ENCODE peak calls at places on chromosomes 12 and 14, in nine cellular contexts. B is hypothalamus; X is mammary epithelial cell; C is stimulated activated naive B cell treated with anti-CD40 and anti-IgM and Interleukin-4, amounts not matched to agents 10 μg/mL and 1 μg/mL and 100 μg/mL, for 72 hours; Q is heart left ventricle; Y is GM13976; A is HTR-8/SVneo; N is effector memory CD8-positive, alpha-beta T cell; H is kidney tubule cell. G is an unnamed sample.

GRCh38 chr12:70920251-70920851 is at the start of gene PTPRR:
- DNase-seq in C (no peak), X (no peak), A (no peak), H (no peak), B (peak; percentile 41), Q (no peak), Y (no peak), N (no peak), G (no peak)

GRCh38 chr12:64946132-64946829 is 121.8 kb downstream of the TBC1D30 start:
- DNase-seq in C (no peak), X (no peak), Q (peak; percentile 49), A (no peak), Y (no peak), B (peak; percentile 96), H (no peak), N (no peak), G (no peak)

GRCh38 chr12:132466241-132467188 is 23.4 kb upstream of the FBRSL1 start:
- DNase-seq in Y (no peak), H (no peak), Q (no peak), A (no peak), C (no peak), B (no peak), X (no peak), N (no peak), G (no peak)

GRCh38 chr14:92105845-92106094 is 612 bp downstream of the ATXN3 start:
- DNase-seq in X (no peak), C (peak; percentile 33), H (peak; percentile 41), B (no peak), Q (peak; percentile 71), N (peak; percentile 9), Y (peak; percentile 38), A (no peak), G (peak; percentile 53)

GRCh38 chr12:64066776-64067175 is 155.3 kb downstream of the KICS2 start:
- DNase-seq in C (no peak), H (no peak), A (no peak), B (no peak), Y (no peak), X (no peak), N (no peak), Q (no peak), G (no peak)

GRCh38 chr12:42524716-42525115 is 64.8 kb downstream of the PRICKLE1 start:
- DNase-seq in A (no peak), Y (no peak), N (no peak), B (no peak), Q (no peak), H (no peak), C (no peak), X (no peak), G (no peak)

GRCh38 chr12:105289114-105289904 is 41.2 kb upstream of the C12orf75 start:
- DNase-seq in N (no peak), Y (no peak), Q (no peak), B (no peak), H (peak; percentile 83), C (no peak), A (no peak), X (no peak), G (no peak)

GRCh38 chr12:105783983-105784947 is 354.5 kb downstream of the NUAK1 start:
- DNase-seq in C (no peak), A (no peak), H (no peak), X (no peak), B (no peak), N (no peak), Q (no peak), Y (no peak), G (no peak)

GRCh38 chr12:57164966-57165365 is 17.5 kb upstream of the LRP1-AS start:
- DNase-seq in A (no peak), C (no peak), Y (no peak), N (no peak), H (no peak), Q (no peak), B (no peak), X (no peak), G (no peak)

GRCh38 chr12:53696655-53697321 is 20.9 kb upstream of the ATP5MC2 start:
- DNase-seq in Y (peak; percentile 37), C (no peak), B (no peak), N (no peak), Q (no peak), X (no peak), H (no peak), A (no peak), G (no peak)

GRCh38 chr12:27290501-27291168 is 42.0 kb upstream of the BMAL2 start:
- DNase-seq in Q (no peak), C (no peak), H (no peak), N (no peak), Y (no peak), A (no peak), B (no peak), X (no peak), G (no peak)

GRCh38 chr12:10136637-10137205 is 6.7 kb upstream of the CLEC7A start:
- DNase-seq in B (no peak), Y (no peak), N (no peak), C (no peak), Q (no peak), A (no peak), H (no peak), X (no peak), G (no peak)

GRCh38 chr12:95385246-95385645 is 88.7 kb upstream of the METAP2 start:
- DNase-seq in X (peak; percentile 14), Y (no peak), N (no peak), H (no peak), A (no peak), Q (no peak), B (no peak), C (no peak), G (no peak)

GRCh38 chr14:51576899-51577298 is 74.8 kb upstream of the FRMD6 start:
- DNase-seq in Q (no peak), X (peak; percentile 76), N (no peak), B (no peak), H (no peak), C (no peak), Y (no peak), A (no peak), G (no peak)

GRCh38 chr12:124527861-124528561 is 39.4 kb downstream of the NCOR2 start:
- DNase-seq in N (no peak), X (no peak), Y (no peak), Q (peak; percentile 56), B (no peak), C (no peak), H (no peak), A (no peak), G (no peak)

GRCh38 chr12:115024531-115024930 is 340.6 kb upstream of the TBX3 start:
- DNase-seq in C (no peak), B (no peak), Q (no peak), A (no peak), Y (no peak), H (no peak), N (no peak), X (no peak), G (no peak)

GRCh38 chr12:30753233-30753632 is 1.5 kb downstream of the CAPRIN2 start:
- DNase-seq in Y (no peak), C (no peak), B (no peak), Q (no peak), X (peak; percentile 13), N (no peak), H (peak; percentile 25), A (peak; percentile 31), G (no peak)

GRCh38 chr12:84131076-84131475 is 781.5 kb downstream of the SLC6A15 start:
- DNase-seq in Q (no peak), Y (no peak), X (no peak), C (no peak), H (no peak), A (no peak), B (no peak), N (no peak), G (no peak)

GRCh38 chr12:28121899-28122655 is 68.2 kb upstream of the CCDC91 start:
- DNase-seq in Q (no peak), Y (no peak), A (no peak), C (no peak), B (no peak), N (no peak), H (no peak), X (no peak), G (no peak)

GRCh38 chr14:102362084-102362483 is 606 bp downstream of the CINP start:
- DNase-seq in N (peak; percentile 2), H (peak; percentile 68), Q (no peak), Y (peak; percentile 63), C (peak; percentile 80), X (peak; percentile 80), A (no peak), B (no peak), G (no peak)

GRCh38 chr14:105879867-105880561 is 353.6 kb downstream of the TMEM121 start:
- DNase-seq in X (no peak), B (no peak), N (no peak), H (no peak), C (no peak), Y (no peak), Q (no peak), A (no peak), G (peak; percentile 13)

GRCh38 chr12:110698171-110698902 is 9.4 kb upstream of the HVCN1 start:
- DNase-seq in Y (peak; percentile 86), Q (peak; percentile 81), X (peak; percentile 76), H (peak; percentile 85), A (peak; percentile 77), B (peak; percentile 60), C (peak; percentile 79), N (peak; percentile 73), G (peak; percentile 81)

GRCh38 chr12:84069699-84070098 is 842.9 kb downstream of the SLC6A15 start:
- DNase-seq in X (no peak), C (no peak), H (no peak), Y (no peak), Q (no peak), B (no peak), N (no peak), A (no peak), G (no peak)

GRCh38 chr14:68461086-68461485 is 331.8 kb downstream of the ZFP36L1 start:
- DNase-seq in C (no peak), Q (no peak), H (no peak), Y (no peak), X (no peak), A (no peak), N (no peak), B (no peak), G (no peak)

GRCh38 chr12:30725739-30726138 is 29.0 kb downstream of the CAPRIN2 start:
- DNase-seq in H (peak; percentile 70), C (no peak), B (no peak), A (peak; percentile 72), X (peak; percentile 57), Y (no peak), Q (no peak), N (no peak), G (no peak)

GRCh38 chr14:81312289-81312876 is 87.7 kb downstream of the STON2 start:
- DNase-seq in A (no peak), N (no peak), Q (no peak), X (no peak), B (no peak), C (no peak), H (no peak), Y (no peak), G (no peak)

GRCh38 chr14:99317231-99318090 is 45.5 kb upstream of the BCL11B start:
- DNase-seq in X (no peak), Y (peak; percentile 15), H (no peak), B (no peak), A (no peak), N (no peak), C (no peak), Q (no peak), G (no peak)